ENCODE peak calls at places on chromosome 9, in seven cellular contexts. One of them, this sample, is unnamed.

GRCh38 chr9:21747171-21747570 is 55.3 kb upstream of the MTAP start:
- DNase-seq in cardiac fibroblast: peak
- DNase-seq in heart left ventricle: no peak
- DNase-seq in IMR-90: no peak
- DNase-seq in CD8-positive, alpha-beta T cell: no peak
- DNase-seq in left lung: no peak
- DNase-seq in pancreas: no peak
- DNase-seq in this sample: peak

GRCh38 chr9:120310035-120310434 is 269.9 kb downstream of the CDK5RAP2 start:
- DNase-seq in heart left ventricle: no peak
- DNase-seq in pancreas: no peak
- DNase-seq in IMR-90: no peak
- DNase-seq in cardiac fibroblast: no peak
- DNase-seq in left lung: no peak
- DNase-seq in CD8-positive, alpha-beta T cell: no peak
- DNase-seq in this sample: no peak

GRCh38 chr9:131276891-131277672 is 772 bp upstream of the FAM78A start:
- DNase-seq in heart left ventricle: no peak
- DNase-seq in IMR-90: no peak
- DNase-seq in pancreas: no peak
- DNase-seq in CD8-positive, alpha-beta T cell: peak
- DNase-seq in cardiac fibroblast: no peak
- DNase-seq in left lung: no peak
- DNase-seq in this sample: no peak

GRCh38 chr9:131467214-131467935 is 35.3 kb upstream of the POMT1 start:
- DNase-seq in heart left ventricle: no peak
- DNase-seq in left lung: no peak
- DNase-seq in CD8-positive, alpha-beta T cell: no peak
- DNase-seq in pancreas: peak
- DNase-seq in cardiac fibroblast: no peak
- DNase-seq in IMR-90: no peak
- DNase-seq in this sample: no peak

GRCh38 chr9:84330246-84330645 is 10.3 kb downstream of the SLC28A3 start:
- DNase-seq in pancreas: no peak
- DNase-seq in left lung: no peak
- DNase-seq in IMR-90: no peak
- DNase-seq in heart left ventricle: no peak
- DNase-seq in CD8-positive, alpha-beta T cell: no peak
- DNase-seq in cardiac fibroblast: no peak
- DNase-seq in this sample: no peak

GRCh38 chr9:89806371-89807100 is 201.7 kb downstream of the GADD45G start:
- DNase-seq in cardiac fibroblast: peak
- DNase-seq in CD8-positive, alpha-beta T cell: no peak
- DNase-seq in heart left ventricle: no peak
- DNase-seq in left lung: no peak
- DNase-seq in IMR-90: peak
- DNase-seq in pancreas: no peak
- DNase-seq in this sample: peak

GRCh38 chr9:76894198-76894597 is 11.7 kb downstream of the PRUNE2 start:
- DNase-seq in pancreas: no peak
- DNase-seq in CD8-positive, alpha-beta T cell: no peak
- DNase-seq in heart left ventricle: no peak
- DNase-seq in cardiac fibroblast: no peak
- DNase-seq in left lung: no peak
- DNase-seq in IMR-90: no peak
- DNase-seq in this sample: no peak

GRCh38 chr9:38439916-38440301 is 15.7 kb upstream of the IGFBPL1 start:
- DNase-seq in left lung: no peak
- DNase-seq in heart left ventricle: no peak
- DNase-seq in IMR-90: no peak
- DNase-seq in cardiac fibroblast: no peak
- DNase-seq in CD8-positive, alpha-beta T cell: no peak
- DNase-seq in pancreas: no peak
- DNase-seq in this sample: no peak

GRCh38 chr9:69515810-69516209 is 156.4 kb downstream of the APBA1 start:
- DNase-seq in heart left ventricle: no peak
- DNase-seq in CD8-positive, alpha-beta T cell: no peak
- DNase-seq in left lung: no peak
- DNase-seq in IMR-90: no peak
- DNase-seq in cardiac fibroblast: no peak
- DNase-seq in pancreas: no peak
- DNase-seq in this sample: no peak

GRCh38 chr9:69279084-69279729 is 45.8 kb upstream of the ENTREP1 start:
- DNase-seq in heart left ventricle: no peak
- DNase-seq in CD8-positive, alpha-beta T cell: no peak
- DNase-seq in left lung: no peak
- DNase-seq in pancreas: no peak
- DNase-seq in cardiac fibroblast: no peak
- DNase-seq in IMR-90: no peak
- DNase-seq in this sample: no peak

GRCh38 chr9:116939161-116939560 is 252.1 kb downstream of the TRIM32 start:
- DNase-seq in heart left ventricle: no peak
- DNase-seq in CD8-positive, alpha-beta T cell: no peak
- DNase-seq in pancreas: no peak
- DNase-seq in IMR-90: no peak
- DNase-seq in left lung: no peak
- DNase-seq in cardiac fibroblast: no peak
- DNase-seq in this sample: no peak

GRCh38 chr9:127644943-127645342 is 32.9 kb downstream of the STXBP1 start:
- DNase-seq in CD8-positive, alpha-beta T cell: no peak
- DNase-seq in left lung: no peak
- DNase-seq in IMR-90: no peak
- DNase-seq in cardiac fibroblast: peak
- DNase-seq in pancreas: no peak
- DNase-seq in heart left ventricle: no peak
- DNase-seq in this sample: no peak

GRCh38 chr9:23581936-23582335 is 244.1 kb downstream of the ELAVL2 start:
- DNase-seq in heart left ventricle: no peak
- DNase-seq in IMR-90: no peak
- DNase-seq in cardiac fibroblast: no peak
- DNase-seq in left lung: no peak
- DNase-seq in CD8-positive, alpha-beta T cell: no peak
- DNase-seq in pancreas: no peak
- DNase-seq in this sample: no peak

GRCh38 chr9:115413304-115413703 is 295.3 kb upstream of the TNC start:
- DNase-seq in CD8-positive, alpha-beta T cell: no peak
- DNase-seq in heart left ventricle: no peak
- DNase-seq in left lung: no peak
- DNase-seq in pancreas: no peak
- DNase-seq in cardiac fibroblast: no peak
- DNase-seq in IMR-90: no peak
- DNase-seq in this sample: no peak

GRCh38 chr9:83034587-83034986 is 28.4 kb downstream of the RASEF start:
- DNase-seq in CD8-positive, alpha-beta T cell: no peak
- DNase-seq in cardiac fibroblast: no peak
- DNase-seq in left lung: no peak
- DNase-seq in heart left ventricle: no peak
- DNase-seq in IMR-90: peak
- DNase-seq in pancreas: no peak
- DNase-seq in this sample: peak

GRCh38 chr9:134475051-134475790 is 149.0 kb downstream of the RXRA start:
- DNase-seq in heart left ventricle: peak
- DNase-seq in CD8-positive, alpha-beta T cell: peak
- DNase-seq in pancreas: no peak
- DNase-seq in left lung: peak
- DNase-seq in cardiac fibroblast: peak
- DNase-seq in IMR-90: peak
- DNase-seq in this sample: peak
- TF ChIP-seq CTCF in heart left ventricle: no peak
- TF ChIP-seq CTCF in CD8-positive, alpha-beta T cell: no peak
- TF ChIP-seq CTCF in pancreas: no peak
- TF ChIP-seq CTCF in left lung: no peak
- TF ChIP-seq CTCF in cardiac fibroblast: no peak
- TF ChIP-seq CTCF in IMR-90: peak
- TF ChIP-seq CTCF in this sample: peak

GRCh38 chr9:111828193-111828592 is 33.5 kb upstream of the SHOC1 start:
- DNase-seq in pancreas: no peak
- DNase-seq in heart left ventricle: no peak
- DNase-seq in IMR-90: no peak
- DNase-seq in CD8-positive, alpha-beta T cell: no peak
- DNase-seq in cardiac fibroblast: peak
- DNase-seq in left lung: no peak
- DNase-seq in this sample: no peak
- TF ChIP-seq CTCF in pancreas: no peak
- TF ChIP-seq CTCF in heart left ventricle: peak
- TF ChIP-seq CTCF in IMR-90: no peak
- TF ChIP-seq CTCF in CD8-positive, alpha-beta T cell: no peak
- TF ChIP-seq CTCF in cardiac fibroblast: peak
- TF ChIP-seq CTCF in left lung: no peak
- TF ChIP-seq CTCF in this sample: peak

DNA sequence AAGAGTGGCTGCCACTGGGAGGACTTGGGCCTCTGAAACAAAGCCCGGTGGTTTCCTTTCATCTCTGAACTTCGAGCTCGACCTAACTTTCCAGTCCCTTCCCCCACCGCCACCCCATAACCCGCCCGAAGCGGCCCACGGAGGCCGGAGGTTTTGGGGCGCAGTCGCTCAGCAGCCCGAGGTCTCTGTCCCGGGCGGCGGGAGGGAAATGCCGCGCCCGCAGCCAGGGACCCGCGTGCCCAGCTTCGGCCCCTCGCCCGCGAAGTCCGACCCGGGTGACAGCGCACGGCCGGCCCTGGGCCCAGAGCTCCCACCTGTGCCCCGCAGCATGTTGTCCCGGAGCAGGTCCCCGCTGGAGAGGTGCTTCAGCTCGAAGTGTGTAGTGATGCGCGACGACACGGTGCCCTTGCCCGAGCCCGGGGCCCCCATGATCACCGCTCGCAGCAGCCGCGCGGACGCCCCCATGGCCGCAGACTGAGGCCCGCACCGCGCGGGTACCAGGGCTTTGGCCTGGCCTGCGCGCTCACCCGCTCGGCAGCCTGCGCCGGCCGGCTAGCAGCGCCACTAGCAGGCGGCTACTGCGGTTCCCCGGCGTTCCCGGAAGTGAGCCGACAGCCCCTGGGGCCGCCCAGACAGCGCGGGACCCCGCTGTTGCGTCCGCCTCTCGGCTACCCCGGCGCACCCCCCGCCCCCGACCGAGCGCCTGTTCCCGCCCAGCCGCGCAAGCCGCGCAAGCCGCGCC is at the start of gene AK3:
- DNase-seq in pancreas: peak
- DNase-seq in cardiac fibroblast: peak
- DNase-seq in CD8-positive, alpha-beta T cell: peak
- DNase-seq in heart left ventricle: peak
- DNase-seq in IMR-90: peak
- DNase-seq in left lung: peak
- DNase-seq in this sample: peak
- TF ChIP-seq CTCF in pancreas: no peak
- TF ChIP-seq CTCF in cardiac fibroblast: no peak
- TF ChIP-seq CTCF in CD8-positive, alpha-beta T cell: no peak
- TF ChIP-seq CTCF in heart left ventricle: peak
- TF ChIP-seq CTCF in IMR-90: peak
- TF ChIP-seq CTCF in left lung: no peak
- TF ChIP-seq CTCF in this sample: peak

GRCh38 chr9:95096381-95096780 is 221.1 kb downstream of the FANCC start:
- DNase-seq in IMR-90: no peak
- DNase-seq in heart left ventricle: no peak
- DNase-seq in left lung: no peak
- DNase-seq in cardiac fibroblast: no peak
- DNase-seq in CD8-positive, alpha-beta T cell: no peak
- DNase-seq in pancreas: peak
- DNase-seq in this sample: no peak

GRCh38 chr9:95097279-95097678 is 220.2 kb downstream of the FANCC start:
- DNase-seq in IMR-90: no peak
- DNase-seq in heart left ventricle: no peak
- DNase-seq in left lung: no peak
- DNase-seq in cardiac fibroblast: no peak
- DNase-seq in CD8-positive, alpha-beta T cell: no peak
- DNase-seq in pancreas: peak
- DNase-seq in this sample: no peak

GRCh38 chr9:95095619-95096355 is 221.7 kb downstream of the FANCC start:
- DNase-seq in IMR-90: no peak
- DNase-seq in heart left ventricle: no peak
- DNase-seq in pancreas: peak
- DNase-seq in CD8-positive, alpha-beta T cell: no peak
- DNase-seq in cardiac fibroblast: no peak
- DNase-seq in left lung: no peak
- DNase-seq in this sample: no peak

GRCh38 chr9:95098391-95098921 is 219.1 kb downstream of the FANCC start:
- DNase-seq in CD8-positive, alpha-beta T cell: no peak
- DNase-seq in cardiac fibroblast: no peak
- DNase-seq in pancreas: peak
- DNase-seq in heart left ventricle: no peak
- DNase-seq in IMR-90: no peak
- DNase-seq in left lung: no peak
- DNase-seq in this sample: no peak

DNA sequence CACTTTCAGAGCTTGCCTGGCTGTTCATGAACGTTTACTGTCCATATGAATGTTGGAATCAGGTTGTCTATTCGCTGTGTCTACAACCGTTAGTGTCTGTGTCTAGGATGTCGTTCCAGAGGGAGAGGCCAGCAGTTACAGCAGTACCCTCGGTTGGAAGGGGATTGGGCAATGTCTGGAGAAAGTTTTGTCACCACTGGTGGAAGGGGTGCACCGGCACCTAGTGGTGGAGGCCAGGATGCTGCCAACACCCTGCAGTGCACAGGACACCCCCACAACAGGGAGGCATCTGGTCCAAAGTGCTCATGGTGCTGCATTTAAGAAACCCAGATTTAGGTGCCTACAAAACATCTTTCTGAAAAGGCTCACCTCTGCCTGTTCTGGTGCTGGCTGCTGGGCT is 220.7 kb downstream of the FANCC start:
- DNase-seq in heart left ventricle: no peak
- DNase-seq in cardiac fibroblast: no peak
- DNase-seq in pancreas: peak
- DNase-seq in IMR-90: no peak
- DNase-seq in CD8-positive, alpha-beta T cell: no peak
- DNase-seq in left lung: no peak
- DNase-seq in this sample: no peak
- TF ChIP-seq CTCF in heart left ventricle: no peak
- TF ChIP-seq CTCF in cardiac fibroblast: no peak
- TF ChIP-seq CTCF in pancreas: no peak
- TF ChIP-seq CTCF in IMR-90: peak
- TF ChIP-seq CTCF in CD8-positive, alpha-beta T cell: no peak
- TF ChIP-seq CTCF in left lung: no peak
- TF ChIP-seq CTCF in this sample: peak

DNA sequence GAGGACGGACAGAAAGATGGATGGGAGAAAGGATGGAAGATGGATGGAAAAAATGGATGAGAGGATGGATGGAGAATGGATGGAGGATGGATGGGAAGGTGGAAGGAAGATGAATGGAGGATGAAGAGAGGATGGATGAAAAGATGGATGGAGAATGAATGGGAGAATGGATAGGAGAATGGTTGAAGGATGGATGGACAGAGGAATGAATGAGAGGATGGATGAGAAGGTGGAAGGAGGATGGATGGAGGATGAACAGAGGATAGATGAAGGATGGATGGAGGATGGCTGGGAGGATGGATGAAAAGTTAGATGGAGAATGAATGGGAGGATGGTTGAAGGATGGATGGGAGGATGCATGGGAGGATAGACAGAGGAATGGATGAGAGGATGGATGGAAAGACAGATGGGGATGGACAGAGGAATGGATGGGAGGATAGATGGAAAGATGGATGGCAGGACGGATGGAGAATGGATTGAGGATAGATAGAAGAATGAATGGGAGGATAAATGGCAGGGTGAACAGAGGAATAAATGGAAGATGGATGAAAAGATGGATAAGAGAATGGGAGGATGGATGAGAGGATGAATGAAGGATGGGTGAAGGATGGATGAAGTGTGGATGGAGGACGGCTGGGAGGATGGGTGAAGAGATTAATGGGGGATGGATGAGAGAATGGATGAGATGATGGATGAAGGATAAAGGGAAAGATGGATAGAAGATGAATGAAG is 217.7 kb upstream of the IER5L start:
- DNase-seq in cardiac fibroblast: no peak
- DNase-seq in pancreas: no peak
- DNase-seq in IMR-90: no peak
- DNase-seq in left lung: no peak
- DNase-seq in heart left ventricle: no peak
- DNase-seq in CD8-positive, alpha-beta T cell: no peak
- DNase-seq in this sample: no peak
- TF ChIP-seq CTCF in cardiac fibroblast: no peak
- TF ChIP-seq CTCF in pancreas: no peak
- TF ChIP-seq CTCF in IMR-90: no peak
- TF ChIP-seq CTCF in left lung: no peak
- TF ChIP-seq CTCF in heart left ventricle: no peak
- TF ChIP-seq CTCF in CD8-positive, alpha-beta T cell: no peak
- TF ChIP-seq CTCF in this sample: no peak

This sample was measured in brain microvascular endothelial cell.